ENCODE peak calls at places on chromosomes 7 and 10, in nine cellular contexts. G is cardiac muscle cell; U is iPS DF 6.9; I is activated CD8-positive, alpha-beta memory T cell treated with anti-CD3 and anti-CD28 coated beads, Interleukin-2, amount 50 U/mL, for 4 hours; R is upper lobe of right lung; Z is mesenteric fat pad; B is stimulated activated CD4-positive, alpha-beta T cell treated with anti-CD3 and anti-CD28 coated beads, Interleukin-1b, Interleukin-23, amount 100 ng/mL, for 4 hours; O is activated CD4-positive, alpha-beta T cell treated with anti-CD3 and anti-CD28 coated beads, Interleukin-2, amount 50 U/mL, for 48 hours; J is NCI-H460. C is an unnamed sample.

GRCh38 chr10:98427011-98427515 is 12.1 kb upstream of the PYROXD2 start:
- DNase-seq in G (no peak), U (no peak), I (no peak), R (no peak), Z (no peak), B (no peak), O (no peak), J (no peak), C (no peak)

GRCh38 chr10:126256864-126257263 is 131.4 kb downstream of the ADAM12 start:
- DNase-seq in G (no peak), U (no peak), I (no peak), R (no peak), Z (no peak), B (no peak), O (no peak), J (no peak), C (no peak)

GRCh38 chr7:4712371-4713182 is 30.5 kb downstream of the FOXK1 start:
- DNase-seq in G (no peak), U (no peak), I (no peak), R (no peak), Z (no peak), B (no peak), O (no peak), J (peak), C (peak)

GRCh38 chr10:15369642-15370211 is 1.4 kb downstream of the FAM171A1 start:
- DNase-seq in G (peak), U (no peak), I (no peak), R (no peak), Z (peak), B (no peak), O (no peak), J (no peak), C (peak)

GRCh38 chr10:132993271-132994260 is 51.2 kb upstream of the CFAP46 start:
- DNase-seq in G (no peak), U (no peak), I (no peak), R (no peak), Z (no peak), B (no peak), O (no peak), J (no peak), C (no peak)

GRCh38 chr7:64880322-64881297 is 22.5 kb upstream of the ZNF273 start:
- DNase-seq in G (no peak), U (no peak), I (no peak), R (no peak), Z (no peak), B (no peak), O (no peak), J (no peak), C (peak)

GRCh38 chr7:159329979-159330378 is 185.3 kb upstream of the VIPR2 start:
- DNase-seq in G (no peak), U (no peak), I (no peak), R (no peak), Z (no peak), B (no peak), O (no peak), J (no peak), C (no peak)

GRCh38 chr10:49178489-49179471 is 9.4 kb downstream of the TMEM273 start:
- DNase-seq in G (no peak), U (no peak), I (no peak), R (no peak), Z (no peak), B (no peak), O (no peak), J (no peak), C (no peak)

GRCh38 chr7:128302110-128302509 is 41.6 kb downstream of the RBM28 start:
- DNase-seq in G (no peak), U (no peak), I (no peak), R (no peak), Z (no peak), B (no peak), O (no peak), J (no peak), C (no peak)

GRCh38 chr10:119384127-119384526 is 158.4 kb downstream of the RGS10 start:
- DNase-seq in G (no peak), U (no peak), I (no peak), R (no peak), Z (no peak), B (no peak), O (no peak), J (no peak), C (no peak)

GRCh38 chr7:15905251-15906040 is 219.0 kb upstream of the MEOX2 start:
- DNase-seq in G (no peak), U (no peak), I (no peak), R (no peak), Z (no peak), B (no peak), O (no peak), J (no peak), C (no peak)

GRCh38 chr10:43238462-43238861 is 28.4 kb downstream of the RASGEF1A start:
- DNase-seq in G (no peak), U (no peak), I (no peak), R (peak), Z (peak), B (no peak), O (no peak), J (no peak), C (no peak)

GRCh38 chr7:94087664-94088352 is 83.7 kb upstream of the BET1 start:
- DNase-seq in G (peak), U (peak), I (peak), R (no peak), Z (no peak), B (no peak), O (peak), J (peak), C (peak)

GRCh38 chr10:57692255-57692980 is 575.3 kb downstream of the IPMK start:
- DNase-seq in G (peak), U (no peak), I (no peak), R (no peak), Z (no peak), B (no peak), O (no peak), J (no peak), C (no peak)

GRCh38 chr7:154832557-154833138 is 170.3 kb downstream of the PAXIP1 start:
- DNase-seq in G (no peak), U (no peak), I (no peak), R (no peak), Z (no peak), B (no peak), O (no peak), J (peak), C (peak)

GRCh38 chr7:99258501-99258900 is 14.1 kb upstream of the MYH16 start:
- DNase-seq in G (peak), U (no peak), I (no peak), R (no peak), Z (no peak), B (no peak), O (no peak), J (no peak), C (no peak)

C was measured in colonic mucosa.